ENCODE peak calls at places on chromosomes 12 and 14, in eight cellular contexts. One of them, this sample, is unnamed.

GRCh38 chr14:91903070-91903469 is 35.7 kb upstream of the TC2N start:
- DNase-seq in AG09319: no peak
- DNase-seq in GM12865: no peak
- DNase-seq in left lung: no peak
- DNase-seq in adrenal gland: no peak
- DNase-seq in GM12878: no peak
- DNase-seq in hepatocyte: no peak
- DNase-seq in A549: no peak
- DNase-seq in this sample: no peak

GRCh38 chr14:70086685-70087379 is 101.9 kb downstream of the SLC8A3 start:
- DNase-seq in AG09319: peak
- DNase-seq in GM12865: peak
- DNase-seq in left lung: no peak
- DNase-seq in adrenal gland: peak
- DNase-seq in GM12878: no peak
- DNase-seq in hepatocyte: peak
- DNase-seq in A549: peak
- DNase-seq in this sample: peak

GRCh38 chr12:127253797-127254196 is 1013.2 kb upstream of the TMEM132C start:
- DNase-seq in AG09319: no peak
- DNase-seq in GM12865: no peak
- DNase-seq in left lung: no peak
- DNase-seq in adrenal gland: no peak
- DNase-seq in GM12878: no peak
- DNase-seq in hepatocyte: no peak
- DNase-seq in A549: peak
- DNase-seq in this sample: no peak

GRCh38 chr12:79822475-79822874 is 112.4 kb downstream of the PPP1R12A start:
- DNase-seq in AG09319: no peak
- DNase-seq in GM12865: no peak
- DNase-seq in left lung: no peak
- DNase-seq in adrenal gland: no peak
- DNase-seq in GM12878: no peak
- DNase-seq in hepatocyte: no peak
- DNase-seq in A549: no peak
- DNase-seq in this sample: no peak

GRCh38 chr12:85036241-85036707 is at the start of the genes LRRIQ1 and TSPAN19:
- DNase-seq in AG09319: peak
- DNase-seq in GM12865: peak
- DNase-seq in left lung: peak
- DNase-seq in adrenal gland: peak
- DNase-seq in GM12878: peak
- DNase-seq in hepatocyte: peak
- DNase-seq in A549: peak
- DNase-seq in this sample: peak

GRCh38 chr12:81974762-81975161 is 215.6 kb upstream of the PPFIA2 start:
- DNase-seq in AG09319: no peak
- DNase-seq in GM12865: no peak
- DNase-seq in left lung: no peak
- DNase-seq in adrenal gland: no peak
- DNase-seq in GM12878: no peak
- DNase-seq in hepatocyte: no peak
- DNase-seq in A549: no peak
- DNase-seq in this sample: no peak

GRCh38 chr14:99225804-99226203 is 46.2 kb downstream of the BCL11B start:
- DNase-seq in AG09319: no peak
- DNase-seq in GM12865: no peak
- DNase-seq in left lung: no peak
- DNase-seq in adrenal gland: no peak
- DNase-seq in GM12878: no peak
- DNase-seq in hepatocyte: no peak
- DNase-seq in A549: no peak
- DNase-seq in this sample: no peak

GRCh38 chr12:64181504-64182291 is 40.4 kb downstream of the KICS2 start:
- DNase-seq in AG09319: peak
- DNase-seq in GM12865: peak
- DNase-seq in left lung: no peak
- DNase-seq in adrenal gland: peak
- DNase-seq in GM12878: no peak
- DNase-seq in hepatocyte: peak
- DNase-seq in A549: peak
- DNase-seq in this sample: no peak

GRCh38 chr14:63795532-63795931 is 57.3 kb upstream of the SYNE2 start:
- DNase-seq in AG09319: no peak
- DNase-seq in GM12865: peak
- DNase-seq in left lung: no peak
- DNase-seq in adrenal gland: no peak
- DNase-seq in GM12878: no peak
- DNase-seq in hepatocyte: no peak
- DNase-seq in A549: no peak
- DNase-seq in this sample: no peak

GRCh38 chr12:104280111-104280510 is 23.4 kb upstream of the EID3 start:
- DNase-seq in AG09319: no peak
- DNase-seq in GM12865: no peak
- DNase-seq in left lung: no peak
- DNase-seq in adrenal gland: no peak
- DNase-seq in GM12878: no peak
- DNase-seq in hepatocyte: no peak
- DNase-seq in A549: no peak
- DNase-seq in this sample: no peak

GRCh38 chr12:104280703-104281458 is 22.7 kb upstream of the EID3 start:
- DNase-seq in AG09319: peak
- DNase-seq in GM12865: no peak
- DNase-seq in left lung: no peak
- DNase-seq in adrenal gland: no peak
- DNase-seq in GM12878: no peak
- DNase-seq in hepatocyte: peak
- DNase-seq in A549: peak
- DNase-seq in this sample: no peak

GRCh38 chr12:104276192-104277131 is 27.1 kb upstream of the EID3 start:
- DNase-seq in AG09319: no peak
- DNase-seq in GM12865: peak
- DNase-seq in left lung: no peak
- DNase-seq in adrenal gland: no peak
- DNase-seq in GM12878: no peak
- DNase-seq in hepatocyte: no peak
- DNase-seq in A549: peak
- DNase-seq in this sample: peak

GRCh38 chr12:104281636-104282035 is 21.9 kb upstream of the EID3 start:
- DNase-seq in AG09319: no peak
- DNase-seq in GM12865: no peak
- DNase-seq in left lung: no peak
- DNase-seq in adrenal gland: no peak
- DNase-seq in GM12878: no peak
- DNase-seq in hepatocyte: no peak
- DNase-seq in A549: no peak
- DNase-seq in this sample: no peak

GRCh38 chr12:104279164-104279563 is 24.4 kb upstream of the EID3 start:
- DNase-seq in AG09319: no peak
- DNase-seq in GM12865: no peak
- DNase-seq in left lung: no peak
- DNase-seq in adrenal gland: no peak
- DNase-seq in GM12878: no peak
- DNase-seq in hepatocyte: no peak
- DNase-seq in A549: no peak
- DNase-seq in this sample: no peak
- TF ChIP-seq CTCF in AG09319: no peak
- TF ChIP-seq CTCF in GM12865: no peak
- TF ChIP-seq CTCF in left lung: no peak
- TF ChIP-seq CTCF in adrenal gland: no peak
- TF ChIP-seq CTCF in GM12878: no peak
- TF ChIP-seq CTCF in hepatocyte: no peak
- TF ChIP-seq CTCF in A549: no peak
- TF ChIP-seq CTCF in this sample: no peak

DNA sequence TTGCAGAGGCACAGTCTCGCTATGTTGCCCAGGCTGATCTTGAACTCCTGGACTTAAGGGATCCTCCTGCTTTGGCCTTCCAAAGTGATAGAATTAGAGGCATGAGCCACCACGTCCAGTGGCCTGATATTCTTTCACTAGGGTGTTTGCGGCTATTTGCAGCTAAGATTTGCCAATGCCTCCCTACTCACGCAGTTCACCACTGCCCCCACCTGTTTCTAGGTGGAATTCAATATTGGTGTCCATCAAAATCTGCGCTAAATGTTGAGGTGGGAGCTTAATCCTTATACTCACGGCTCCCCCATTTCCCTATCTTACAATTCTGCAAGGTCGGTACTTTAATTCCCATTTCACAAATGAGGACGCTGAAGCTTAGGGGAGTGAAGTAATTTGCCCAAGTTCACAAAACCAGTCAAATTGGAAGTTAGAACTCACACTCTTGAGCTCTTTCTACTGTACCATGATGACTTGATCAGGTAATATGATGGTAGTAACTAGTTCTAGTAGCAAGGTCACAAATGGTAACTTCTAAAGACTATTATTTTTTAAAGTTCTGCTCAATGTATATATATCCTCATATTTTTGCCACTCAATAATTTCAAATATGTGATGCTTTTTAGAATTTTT is 22.1 kb upstream of the LRRC9 start:
- DNase-seq in AG09319: no peak
- DNase-seq in GM12865: peak
- DNase-seq in left lung: no peak
- DNase-seq in adrenal gland: peak
- DNase-seq in GM12878: no peak
- DNase-seq in hepatocyte: peak
- DNase-seq in A549: peak
- DNase-seq in this sample: peak
- TF ChIP-seq CTCF in AG09319: no peak
- TF ChIP-seq CTCF in GM12865: peak
- TF ChIP-seq CTCF in left lung: peak
- TF ChIP-seq CTCF in adrenal gland: peak
- TF ChIP-seq CTCF in GM12878: peak
- TF ChIP-seq CTCF in hepatocyte: peak
- TF ChIP-seq CTCF in A549: peak
- TF ChIP-seq CTCF in this sample: peak

DNA sequence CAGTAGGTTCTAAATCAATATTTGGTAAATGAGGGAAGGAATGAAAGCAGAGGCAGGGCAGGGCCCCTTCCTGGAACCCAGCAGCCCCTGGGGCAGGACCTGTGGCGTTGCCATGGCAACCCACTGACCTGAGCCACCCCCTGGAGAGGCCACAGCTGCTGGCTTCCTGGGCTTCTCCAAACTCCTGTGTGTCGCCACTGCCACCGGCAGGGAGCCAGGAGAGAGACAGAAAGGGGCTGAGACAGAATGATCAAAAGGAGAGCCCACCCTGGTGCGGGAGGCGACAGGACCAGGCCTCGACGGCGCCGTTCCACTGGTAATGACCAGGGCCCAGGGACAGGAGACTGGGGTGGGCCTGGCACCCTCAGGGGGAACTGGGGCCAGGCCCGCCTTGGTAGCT is 18.2 kb downstream of the RFX4 start:
- DNase-seq in AG09319: no peak
- DNase-seq in GM12865: no peak
- DNase-seq in left lung: no peak
- DNase-seq in adrenal gland: no peak
- DNase-seq in GM12878: no peak
- DNase-seq in hepatocyte: no peak
- DNase-seq in A549: no peak
- DNase-seq in this sample: no peak
- TF ChIP-seq CTCF in AG09319: no peak
- TF ChIP-seq CTCF in GM12865: no peak
- TF ChIP-seq CTCF in left lung: no peak
- TF ChIP-seq CTCF in adrenal gland: no peak
- TF ChIP-seq CTCF in GM12878: no peak
- TF ChIP-seq CTCF in hepatocyte: no peak
- TF ChIP-seq CTCF in A549: no peak
- TF ChIP-seq CTCF in this sample: no peak

DNA sequence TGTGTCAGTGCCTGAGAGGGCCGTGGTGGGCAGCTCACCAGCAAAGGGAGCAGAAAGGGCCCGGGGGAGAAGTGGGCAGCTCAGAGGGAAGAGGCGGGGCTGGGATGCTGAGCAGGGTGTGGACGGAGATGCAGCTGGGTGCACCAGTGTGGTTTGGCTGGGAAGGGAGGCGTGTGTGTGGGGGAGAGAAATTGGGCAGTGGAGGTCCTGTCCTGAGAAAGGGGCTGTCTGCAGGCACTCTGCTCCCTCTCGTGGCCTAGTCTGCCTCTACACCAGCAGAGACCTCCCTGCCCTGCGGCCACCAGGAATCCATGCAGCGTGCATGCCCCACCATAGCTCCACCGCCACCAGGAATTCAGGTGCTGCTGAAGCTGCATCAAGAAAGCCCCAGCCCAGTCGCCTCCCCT is 6.4 kb downstream of the TMEM121 start:
- DNase-seq in AG09319: no peak
- DNase-seq in GM12865: peak
- DNase-seq in left lung: no peak
- DNase-seq in adrenal gland: no peak
- DNase-seq in GM12878: no peak
- DNase-seq in hepatocyte: peak
- DNase-seq in A549: peak
- DNase-seq in this sample: peak
- TF ChIP-seq CTCF in AG09319: peak
- TF ChIP-seq CTCF in GM12865: peak
- TF ChIP-seq CTCF in left lung: no peak
- TF ChIP-seq CTCF in adrenal gland: no peak
- TF ChIP-seq CTCF in GM12878: peak
- TF ChIP-seq CTCF in hepatocyte: no peak
- TF ChIP-seq CTCF in A549: peak
- TF ChIP-seq CTCF in this sample: peak

DNA sequence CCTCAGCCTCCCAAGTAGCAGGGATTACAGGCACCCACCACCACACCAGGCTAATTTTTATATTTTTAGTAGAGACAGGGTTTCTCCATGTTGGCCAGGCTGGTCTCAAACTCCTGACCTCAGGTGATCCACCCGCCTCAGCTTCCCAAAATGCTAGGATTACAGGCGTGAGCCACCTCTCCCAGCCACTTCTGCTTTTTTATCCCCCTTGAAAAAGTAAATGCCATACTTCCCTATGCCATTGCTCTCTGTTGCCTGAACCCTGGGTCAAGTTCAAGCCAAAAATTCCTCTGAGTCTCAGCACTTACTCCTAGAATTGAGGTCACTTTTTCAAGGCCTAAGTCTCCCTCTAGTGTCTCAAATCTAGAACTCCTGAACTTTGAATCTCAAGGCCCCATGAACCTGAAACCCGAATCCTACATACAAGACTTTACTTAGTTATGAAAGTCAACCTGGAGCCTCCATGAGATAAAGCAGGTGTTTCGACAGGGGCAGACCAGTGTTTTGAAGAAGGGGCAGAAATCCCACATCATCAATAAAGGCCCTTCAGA is 1.4 kb upstream of the APOBEC1 start:
- DNase-seq in AG09319: no peak
- DNase-seq in GM12865: no peak
- DNase-seq in left lung: no peak
- DNase-seq in adrenal gland: no peak
- DNase-seq in GM12878: no peak
- DNase-seq in hepatocyte: no peak
- DNase-seq in A549: peak
- DNase-seq in this sample: no peak
- TF ChIP-seq CTCF in AG09319: no peak
- TF ChIP-seq CTCF in GM12865: no peak
- TF ChIP-seq CTCF in left lung: no peak
- TF ChIP-seq CTCF in adrenal gland: no peak
- TF ChIP-seq CTCF in GM12878: no peak
- TF ChIP-seq CTCF in hepatocyte: peak
- TF ChIP-seq CTCF in A549: no peak
- TF ChIP-seq CTCF in this sample: peak

This sample was measured in GM13977.